ENCODE peak calls at places on chromosomes 7 and 10, in six cellular contexts. V is activated naive CD8-positive, alpha-beta T cell treated with anti-CD3 and anti-CD28 coated beads, Interleukin-2, amount 50 U/mL, for 24 hours; L is lower lobe of right lung; Z is OCI-LY7; E is endodermal cell; R is Peyer's patch. B is an unnamed sample.
A peak's percentile ranks its signal among the peaks of the same experiment; 100 is the strongest.

GRCh38 chr10:95756796-95757657 is 1.1 kb downstream of the ENTPD1 start:
- DNase-seq in V (no peak), L (no peak), Z (peak; percentile 41), E (no peak), R (peak; percentile 22), B (no peak)

GRCh38 chr7:47968852-47969774 is 10.3 kb downstream of the HUS1 start:
- DNase-seq in V (peak; percentile 64), L (peak; percentile 66), Z (peak; percentile 66), E (peak; percentile 93), R (peak; percentile 57), B (peak; percentile 83)

GRCh38 chr10:79905322-79906314 is 43.3 kb downstream of the SFTPD start:
- DNase-seq in V (peak; percentile 14), L (no peak), Z (no peak), E (no peak), R (no peak), B (no peak)

GRCh38 chr7:142523821-142524460 is 225.3 kb upstream of the PRSS1 start:
- DNase-seq in V (no peak), L (no peak), Z (no peak), E (no peak), R (no peak), B (no peak)

GRCh38 chr10:109205929-109206585 is 717.3 kb downstream of the XPNPEP1 start:
- DNase-seq in V (no peak), L (no peak), Z (no peak), E (no peak), R (no peak), B (no peak)

GRCh38 chr7:28135760-28136159 is 44.8 kb downstream of the JAZF1 start:
- DNase-seq in V (no peak), L (no peak), Z (no peak), E (no peak), R (no peak), B (no peak)

GRCh38 chr7:1678070-1678543 is 8.0 kb downstream of the ELFN1 start:
- DNase-seq in V (no peak), L (peak; percentile 20), Z (no peak), E (peak; percentile 42), R (no peak), B (peak; percentile 71)

GRCh38 chr10:21171936-21172773 is 275.0 kb upstream of the NEBL start:
- DNase-seq in V (no peak), L (no peak), Z (no peak), E (no peak), R (no peak), B (no peak)

GRCh38 chr7:132580277-132580676 is 4.0 kb upstream of the PLXNA4 start:
- DNase-seq in V (no peak), L (no peak), Z (no peak), E (peak; percentile 68), R (no peak), B (no peak)

GRCh38 chr7:54189330-54189729 is 352.8 kb upstream of the VSTM2A start:
- DNase-seq in V (no peak), L (no peak), Z (no peak), E (peak; percentile 64), R (no peak), B (no peak)

GRCh38 chr10:74419491-74420466 is 268.8 kb downstream of the ADK start:
- DNase-seq in V (peak; percentile 14), L (no peak), Z (peak; percentile 46), E (no peak), R (no peak), B (no peak)

GRCh38 chr7:1404881-1405548 is 54.3 kb downstream of the MICALL2 start:
- DNase-seq in V (no peak), L (no peak), Z (no peak), E (no peak), R (no peak), B (no peak)

GRCh38 chr7:82697897-82698296 is 254.3 kb upstream of the CACNA2D1 start:
- DNase-seq in V (no peak), L (no peak), Z (no peak), E (no peak), R (no peak), B (no peak)

GRCh38 chr7:113774182-113774807 is 144.5 kb downstream of the PPP1R3A start:
- DNase-seq in V (no peak), L (no peak), Z (peak; percentile 33), E (no peak), R (no peak), B (no peak)

GRCh38 chr7:107501593-107501992 is 31.7 kb downstream of the GPR22 start:
- DNase-seq in V (peak; percentile 6), L (no peak), Z (peak; percentile 41), E (peak; percentile 61), R (no peak), B (no peak)

GRCh38 chr7:34341331-34341730 is 316.7 kb upstream of the NPSR1 start:
- DNase-seq in V (no peak), L (no peak), Z (no peak), E (no peak), R (no peak), B (no peak)

GRCh38 chr7:7548407-7548806 is 12.7 kb upstream of the COL28A1 start:
- DNase-seq in V (no peak), L (no peak), Z (no peak), E (no peak), R (no peak), B (no peak)

GRCh38 chr10:96577037-96577436 is 9.8 kb downstream of the TM9SF3 start:
- DNase-seq in V (no peak), L (no peak), Z (no peak), E (no peak), R (no peak), B (no peak)

GRCh38 chr10:32793033-32793432 is 165.0 kb downstream of the ITGB1 start:
- DNase-seq in V (no peak), L (no peak), Z (no peak), E (no peak), R (no peak), B (no peak)

GRCh38 chr7:116560021-116560970 is 35.5 kb downstream of the CAV1 start:
- DNase-seq in V (no peak), L (no peak), Z (no peak), E (no peak), R (no peak), B (no peak)

GRCh38 chr10:44334621-44335184 is 50.2 kb downstream of the CXCL12 start:
- DNase-seq in V (no peak), L (no peak), Z (no peak), E (no peak), R (no peak), B (no peak)

GRCh38 chr10:132135398-132135872 is 51.3 kb upstream of the DPYSL4 start:
- DNase-seq in V (no peak), L (peak; percentile 44), Z (no peak), E (peak; percentile 67), R (no peak), B (peak; percentile 71)

GRCh38 chr7:69067397-69067796 is 530.9 kb upstream of the AUTS2 start:
- DNase-seq in V (no peak), L (peak; percentile 57), Z (peak; percentile 51), E (peak; percentile 86), R (no peak), B (no peak)

GRCh38 chr10:43793714-43794113 is 145.0 kb upstream of the ZNF32 start:
- DNase-seq in V (no peak), L (no peak), Z (no peak), E (no peak), R (no peak), B (no peak)

GRCh38 chr10:114300036-114300645 is 61.1 kb downstream of the VWA2 start:
- DNase-seq in V (no peak), L (no peak), Z (no peak), E (no peak), R (no peak), B (peak; percentile 62)

GRCh38 chr7:156666368-156667109 is 26.0 kb downstream of the RNF32 start:
- DNase-seq in V (no peak), L (no peak), Z (no peak), E (no peak), R (no peak), B (no peak)

GRCh38 chr10:11478807-11479206 is 132.6 kb downstream of the USP6NL start:
- DNase-seq in V (no peak), L (no peak), Z (no peak), E (no peak), R (no peak), B (no peak)

GRCh38 chr10:51724038-51724437 is 24.6 kb upstream of the CSTF2T start:
- DNase-seq in V (no peak), L (no peak), Z (no peak), E (no peak), R (no peak), B (no peak)

GRCh38 chr10:43265799-43266721 is 805 bp downstream of the RASGEF1A start:
- DNase-seq in V (peak; percentile 29), L (peak; percentile 45), Z (no peak), E (peak; percentile 85), R (peak; percentile 20), B (peak; percentile 74)

GRCh38 chr7:130942211-130942964 is 208.4 kb upstream of the KLF14 start:
- DNase-seq in V (no peak), L (no peak), Z (peak; percentile 40), E (no peak), R (peak; percentile 73), B (no peak)

GRCh38 chr10:36181421-36181820 is 539.3 kb upstream of the FZD8 start:
- DNase-seq in V (no peak), L (no peak), Z (no peak), E (no peak), R (no peak), B (no peak)

GRCh38 chr7:157625973-157626790 is 289.4 kb downstream of the DNAJB6 start:
- DNase-seq in V (no peak), L (no peak), Z (no peak), E (peak; percentile 32), R (no peak), B (no peak)

GRCh38 chr7:32171248-32171647 is 101.0 kb upstream of the PDE1C start:
- DNase-seq in V (no peak), L (no peak), Z (no peak), E (no peak), R (no peak), B (no peak)

GRCh38 chr7:142909921-142910521 is 23.5 kb downstream of the TRPV5 start:
- DNase-seq in V (no peak), L (no peak), Z (no peak), E (peak; percentile 4), R (no peak), B (no peak)

GRCh38 chr10:71753091-71753959 is 20.0 kb downstream of the VSIR start:
- DNase-seq in V (no peak), L (peak; percentile 82), Z (no peak), E (no peak), R (peak; percentile 84), B (no peak)

GRCh38 chr7:107856806-107857540 is 34.0 kb upstream of the DLD start:
- DNase-seq in V (no peak), L (no peak), Z (no peak), E (no peak), R (peak; percentile 26), B (no peak)

GRCh38 chr10:24468281-24468751 is 255.4 kb downstream of the ARHGAP21 start:
- DNase-seq in V (no peak), L (no peak), Z (no peak), E (no peak), R (no peak), B (no peak)